ENCODE peak calls at places on chromosomes 1 and 21, in four cellular contexts. One of them, this sample, is unnamed.
A peak's percentile ranks its signal among the peaks of the same experiment; 100 is the strongest.

GRCh38 chr1:87399701-87400100 is 71.0 kb downstream of the LMO4 start:
- DNase-seq in effector memory CD4-positive, alpha-beta T cell: no peak
- DNase-seq in Caco-2: no peak
- DNase-seq in A549: no peak
- DNase-seq in this sample: no peak

GRCh38 chr21:42061866-42062542 is 9.1 kb upstream of the UMODL1 start:
- DNase-seq in effector memory CD4-positive, alpha-beta T cell: peak; percentile 71
- DNase-seq in Caco-2: no peak
- DNase-seq in A549: no peak
- DNase-seq in this sample: peak; percentile 57

GRCh38 chr1:226429051-226429461 is 21.2 kb upstream of the PARP1 start:
- DNase-seq in effector memory CD4-positive, alpha-beta T cell: no peak
- DNase-seq in Caco-2: no peak
- DNase-seq in A549: no peak
- DNase-seq in this sample: no peak

GRCh38 chr1:208052926-208053407 is 142.0 kb upstream of the CD34 start:
- DNase-seq in effector memory CD4-positive, alpha-beta T cell: no peak
- DNase-seq in Caco-2: no peak
- DNase-seq in A549: no peak
- DNase-seq in this sample: no peak

GRCh38 chr1:110152133-110152785 is 2.0 kb downstream of the SLC6A17 start:
- DNase-seq in effector memory CD4-positive, alpha-beta T cell: no peak
- DNase-seq in Caco-2: no peak
- DNase-seq in A549: peak; percentile 20
- DNase-seq in this sample: no peak

GRCh38 chr1:59520759-59521442 is 224.0 kb downstream of the FGGY start:
- DNase-seq in effector memory CD4-positive, alpha-beta T cell: no peak
- DNase-seq in Caco-2: no peak
- DNase-seq in A549: no peak
- DNase-seq in this sample: no peak

GRCh38 chr1:230268371-230269170 is 157.6 kb downstream of the PGBD5 start:
- DNase-seq in effector memory CD4-positive, alpha-beta T cell: no peak
- DNase-seq in Caco-2: peak; percentile 64
- DNase-seq in A549: peak; percentile 64
- DNase-seq in this sample: no peak

GRCh38 chr21:27380303-27380702 is 413.4 kb upstream of the ADAMTS5 start:
- DNase-seq in effector memory CD4-positive, alpha-beta T cell: no peak
- DNase-seq in Caco-2: no peak
- DNase-seq in A549: no peak
- DNase-seq in this sample: no peak

GRCh38 chr1:238232036-238232744 is 341.5 kb upstream of the ZP4 start:
- DNase-seq in effector memory CD4-positive, alpha-beta T cell: no peak
- DNase-seq in Caco-2: no peak
- DNase-seq in A549: no peak
- DNase-seq in this sample: no peak

GRCh38 chr1:40305451-40305850 is 11.6 kb downstream of the COL9A2 start:
- DNase-seq in effector memory CD4-positive, alpha-beta T cell: no peak
- DNase-seq in Caco-2: no peak
- DNase-seq in A549: no peak
- DNase-seq in this sample: no peak

GRCh38 chr1:160834945-160835565 is 27.6 kb downstream of the CD244 start:
- DNase-seq in effector memory CD4-positive, alpha-beta T cell: no peak
- DNase-seq in Caco-2: no peak
- DNase-seq in A549: peak; percentile 68
- DNase-seq in this sample: peak; percentile 22

GRCh38 chr1:110513511-110513910 is 5.5 kb downstream of the KCNA10 start:
- DNase-seq in effector memory CD4-positive, alpha-beta T cell: no peak
- DNase-seq in Caco-2: no peak
- DNase-seq in A549: no peak
- DNase-seq in this sample: no peak

GRCh38 chr1:77639056-77639455 is 43.4 kb downstream of the ZZZ3 start:
- DNase-seq in effector memory CD4-positive, alpha-beta T cell: no peak
- DNase-seq in Caco-2: no peak
- DNase-seq in A549: peak; percentile 24
- DNase-seq in this sample: no peak

GRCh38 chr1:55640708-55641473 is 425.7 kb upstream of the USP24 start:
- DNase-seq in effector memory CD4-positive, alpha-beta T cell: no peak
- DNase-seq in Caco-2: no peak
- DNase-seq in A549: no peak
- DNase-seq in this sample: peak; percentile 48

GRCh38 chr1:84851839-84852238 is 41.2 kb downstream of the LPAR3 start:
- DNase-seq in effector memory CD4-positive, alpha-beta T cell: no peak
- DNase-seq in Caco-2: no peak
- DNase-seq in A549: peak; percentile 22
- DNase-seq in this sample: no peak

GRCh38 chr1:50393522-50394120 is 29.6 kb downstream of the DMRTA2 start:
- DNase-seq in effector memory CD4-positive, alpha-beta T cell: no peak
- DNase-seq in Caco-2: no peak
- DNase-seq in A549: no peak
- DNase-seq in this sample: no peak

GRCh38 chr21:14736162-14736561 is 190.0 kb upstream of the SAMSN1 start:
- DNase-seq in effector memory CD4-positive, alpha-beta T cell: no peak
- DNase-seq in Caco-2: no peak
- DNase-seq in A549: no peak
- DNase-seq in this sample: no peak

GRCh38 chr1:29736582-29737188 is 500.4 kb downstream of the PTPRU start:
- DNase-seq in effector memory CD4-positive, alpha-beta T cell: no peak
- DNase-seq in Caco-2: no peak
- DNase-seq in A549: peak; percentile 24
- DNase-seq in this sample: no peak

GRCh38 chr1:116374340-116375164 is 1.5 kb downstream of the ATP1A1 start:
- DNase-seq in effector memory CD4-positive, alpha-beta T cell: no peak
- DNase-seq in Caco-2: no peak
- DNase-seq in A549: no peak
- DNase-seq in this sample: no peak

GRCh38 chr21:34846601-34847112 is 177.9 kb downstream of the CLIC6 start:
- DNase-seq in effector memory CD4-positive, alpha-beta T cell: no peak
- DNase-seq in Caco-2: no peak
- DNase-seq in A549: peak; percentile 50
- DNase-seq in this sample: no peak

GRCh38 chr1:113747376-113747775 is 11.9 kb downstream of the PHTF1 start:
- DNase-seq in effector memory CD4-positive, alpha-beta T cell: no peak
- DNase-seq in Caco-2: no peak
- DNase-seq in A549: no peak
- DNase-seq in this sample: no peak

GRCh38 chr1:116842654-116843053 is 67.1 kb upstream of the PTGFRN start:
- DNase-seq in effector memory CD4-positive, alpha-beta T cell: no peak
- DNase-seq in Caco-2: no peak
- DNase-seq in A549: no peak
- DNase-seq in this sample: no peak

GRCh38 chr1:184386271-184387068 is at the start of gene C1orf21:
- DNase-seq in effector memory CD4-positive, alpha-beta T cell: peak; percentile 9
- DNase-seq in Caco-2: peak; percentile 72
- DNase-seq in A549: peak; percentile 79
- DNase-seq in this sample: peak; percentile 77

GRCh38 chr21:39885119-39885848 is 18.0 kb downstream of the PCP4 start:
- DNase-seq in effector memory CD4-positive, alpha-beta T cell: no peak
- DNase-seq in Caco-2: no peak
- DNase-seq in A549: no peak
- DNase-seq in this sample: no peak

GRCh38 chr1:231001892-231002291 is 23.0 kb downstream of the ARV1 start:
- DNase-seq in effector memory CD4-positive, alpha-beta T cell: no peak
- DNase-seq in Caco-2: no peak
- DNase-seq in A549: no peak
- DNase-seq in this sample: no peak

GRCh38 chr1:39776400-39776713 is 5.2 kb upstream of the OXCT2 start:
- DNase-seq in effector memory CD4-positive, alpha-beta T cell: no peak
- DNase-seq in Caco-2: no peak
- DNase-seq in A549: no peak
- DNase-seq in this sample: no peak

DNA sequence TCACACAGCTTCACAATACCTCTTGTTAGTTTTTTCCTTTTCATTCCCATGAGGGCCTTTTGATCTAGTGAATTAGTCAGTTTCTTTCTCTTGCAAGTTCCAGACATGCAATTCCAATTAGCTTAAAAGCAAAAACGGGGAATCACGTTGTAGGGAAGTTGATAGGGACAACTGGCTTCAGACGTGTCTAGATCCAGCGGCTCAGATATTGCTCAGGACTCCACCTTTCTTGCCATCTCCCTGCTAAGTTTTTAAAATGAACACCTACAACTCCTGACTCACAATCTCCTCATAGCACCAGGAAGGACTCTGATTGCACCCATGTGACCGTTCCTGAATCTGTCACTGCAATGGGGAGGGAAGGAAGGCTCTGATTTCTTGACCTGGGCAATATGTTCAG is 63.8 kb upstream of the ARHGAP29 start:
- DNase-seq in effector memory CD4-positive, alpha-beta T cell: no peak
- DNase-seq in Caco-2: no peak
- DNase-seq in A549: no peak
- DNase-seq in this sample: no peak
- H3K4me1 ChIP-seq in effector memory CD4-positive, alpha-beta T cell: no peaks in the 10 kb centered on the region
- H3K4me1 ChIP-seq in Caco-2: peaks cover 26% of the 10 kb centered on the region
- H3K4me1 ChIP-seq in A549: peaks cover 23% of the 10 kb centered on the region
- H3K4me1 ChIP-seq in this sample: no peaks in the 10 kb centered on the region

GRCh38 chr21:45110873-45111624 is 36.7 kb downstream of the ADARB1 start:
- DNase-seq in effector memory CD4-positive, alpha-beta T cell: no peak
- DNase-seq in Caco-2: no peak
- DNase-seq in A549: no peak
- DNase-seq in this sample: no peak

GRCh38 chr21:45112371-45112770 is 38.0 kb downstream of the ADARB1 start:
- DNase-seq in effector memory CD4-positive, alpha-beta T cell: no peak
- DNase-seq in Caco-2: no peak
- DNase-seq in A549: no peak
- DNase-seq in this sample: no peak

GRCh38 chr21:45113543-45113942 is 39.2 kb downstream of the ADARB1 start:
- DNase-seq in effector memory CD4-positive, alpha-beta T cell: no peak
- DNase-seq in Caco-2: no peak
- DNase-seq in A549: no peak
- DNase-seq in this sample: no peak

GRCh38 chr21:45109831-45110492 is 35.6 kb downstream of the ADARB1 start:
- DNase-seq in effector memory CD4-positive, alpha-beta T cell: no peak
- DNase-seq in Caco-2: no peak
- DNase-seq in A549: no peak
- DNase-seq in this sample: peak; percentile 28

GRCh38 chr21:45111703-45112102 is 37.3 kb downstream of the ADARB1 start:
- DNase-seq in effector memory CD4-positive, alpha-beta T cell: no peak
- DNase-seq in Caco-2: no peak
- DNase-seq in A549: no peak
- DNase-seq in this sample: no peak
- H3K4me1 ChIP-seq in effector memory CD4-positive, alpha-beta T cell: peaks cover 8% of the 10 kb centered on the region
- H3K4me1 ChIP-seq in Caco-2: no peaks in the 10 kb centered on the region
- H3K4me1 ChIP-seq in A549: no peaks in the 10 kb centered on the region
- H3K4me1 ChIP-seq in this sample: peaks cover 23% of the 10 kb centered on the region

DNA sequence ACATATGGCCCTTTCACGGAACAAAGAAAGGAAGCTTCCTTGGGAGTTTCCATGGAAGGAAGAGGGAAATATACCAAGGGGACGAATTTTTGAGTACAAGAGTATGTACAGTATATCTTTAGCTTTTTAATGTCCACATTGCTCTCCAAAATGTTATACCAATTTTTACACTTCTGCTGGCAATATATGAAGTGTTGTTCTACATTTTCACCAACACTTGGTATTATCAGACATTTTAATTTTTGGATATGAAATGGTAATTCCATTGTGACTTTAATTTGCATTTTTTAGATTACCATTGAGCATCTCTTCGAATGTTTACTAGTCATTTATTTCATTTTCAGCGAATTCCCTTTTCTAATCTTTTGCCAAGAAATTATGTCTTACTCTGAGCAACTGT is 5.5 kb upstream of the VPS45 start:
- DNase-seq in effector memory CD4-positive, alpha-beta T cell: no peak
- DNase-seq in Caco-2: no peak
- DNase-seq in A549: no peak
- DNase-seq in this sample: no peak
- H3K4me1 ChIP-seq in effector memory CD4-positive, alpha-beta T cell: no peaks in the 10 kb centered on the region
- H3K4me1 ChIP-seq in Caco-2: peaks cover 9% of the 10 kb centered on the region
- H3K4me1 ChIP-seq in A549: peaks cover 12% of the 10 kb centered on the region
- H3K4me1 ChIP-seq in this sample: peaks cover 8% of the 10 kb centered on the region

GRCh38 chr1:46169811-46170454 is 5.0 kb upstream of the TSPAN1 start:
- DNase-seq in effector memory CD4-positive, alpha-beta T cell: no peak
- DNase-seq in Caco-2: no peak
- DNase-seq in A549: no peak
- DNase-seq in this sample: no peak
- H3K4me1 ChIP-seq in effector memory CD4-positive, alpha-beta T cell: peaks cover 11% of the 10 kb centered on the region
- H3K4me1 ChIP-seq in Caco-2: peaks cover 10% of the 10 kb centered on the region
- H3K4me1 ChIP-seq in A549: peaks cover 18% of the 10 kb centered on the region
- H3K4me1 ChIP-seq in this sample: peaks cover 15% of the 10 kb centered on the region

GRCh38 chr21:26124421-26124833 is 46.1 kb downstream of the APP start:
- DNase-seq in effector memory CD4-positive, alpha-beta T cell: no peak
- DNase-seq in Caco-2: no peak
- DNase-seq in A549: no peak
- DNase-seq in this sample: no peak
- H3K4me1 ChIP-seq in effector memory CD4-positive, alpha-beta T cell: no peaks in the 10 kb centered on the region
- H3K4me1 ChIP-seq in Caco-2: peaks cover 52% of the 10 kb centered on the region
- H3K4me1 ChIP-seq in A549: peaks cover 53% of the 10 kb centered on the region
- H3K4me1 ChIP-seq in this sample: no peaks in the 10 kb centered on the region

DNA sequence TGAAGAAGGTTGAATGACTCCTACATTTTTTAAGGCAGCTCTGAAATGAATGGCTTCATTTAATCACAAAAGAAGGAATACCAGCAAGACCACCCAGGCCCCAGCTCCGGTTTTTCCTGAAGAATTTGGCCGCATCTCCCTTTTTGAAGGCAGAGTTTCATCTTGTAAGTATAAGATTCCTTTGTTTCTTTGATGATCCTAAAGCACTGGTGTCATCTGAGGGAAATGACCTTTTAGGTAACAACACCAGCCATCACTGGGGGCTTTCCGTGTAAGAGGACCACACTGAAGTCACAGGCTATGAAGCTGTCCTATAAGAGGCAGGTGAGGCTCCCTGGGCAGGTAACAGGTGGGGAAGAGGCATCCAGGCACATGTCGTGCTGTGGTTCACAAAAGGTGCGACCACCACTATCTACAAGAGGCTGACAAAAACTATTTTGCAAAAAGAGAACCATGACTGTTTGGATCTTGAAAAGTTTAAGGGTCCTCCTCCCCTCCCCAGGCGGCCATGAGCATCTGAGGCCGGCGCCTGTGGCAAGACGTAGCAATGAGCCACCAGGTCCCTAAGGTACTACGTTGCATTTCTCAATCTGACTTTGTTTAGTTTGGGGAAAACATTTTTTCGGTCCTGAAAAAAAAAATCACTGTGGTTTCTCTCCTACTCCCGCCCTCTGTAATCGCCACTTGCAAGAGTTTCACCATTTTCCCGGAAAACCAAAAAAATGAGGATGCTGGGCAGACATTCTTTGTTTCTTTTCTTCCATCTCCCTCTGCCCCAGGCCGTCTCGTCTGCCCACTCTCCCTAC is 46.3 kb upstream of the IRF2BP2 start:
- DNase-seq in effector memory CD4-positive, alpha-beta T cell: no peak
- DNase-seq in Caco-2: no peak
- DNase-seq in A549: no peak
- DNase-seq in this sample: no peak
- H3K4me1 ChIP-seq in effector memory CD4-positive, alpha-beta T cell: no peaks in the 10 kb centered on the region
- H3K4me1 ChIP-seq in Caco-2: peaks cover 23% of the 10 kb centered on the region
- H3K4me1 ChIP-seq in A549: peaks cover 50% of the 10 kb centered on the region
- H3K4me1 ChIP-seq in this sample: no peaks in the 10 kb centered on the region

GRCh38 chr1:93598396-93598795 is 83.2 kb downstream of the BCAR3 start:
- DNase-seq in effector memory CD4-positive, alpha-beta T cell: no peak
- DNase-seq in Caco-2: no peak
- DNase-seq in A549: no peak
- DNase-seq in this sample: no peak
- H3K4me1 ChIP-seq in effector memory CD4-positive, alpha-beta T cell: no peaks in the 10 kb centered on the region
- H3K4me1 ChIP-seq in Caco-2: peaks cover 21% of the 10 kb centered on the region
- H3K4me1 ChIP-seq in A549: peaks cover 77% of the 10 kb centered on the region
- H3K4me1 ChIP-seq in this sample: no peaks in the 10 kb centered on the region